ENCODE peak calls at places on chromosomes 4 and X, in nine cellular contexts. J, G, D, E, H, Y, F, S and A are unnamed samples.

GRCh38 chrX:86210772-86211171 is 62.5 kb downstream of the DACH2 start:
- DNase-seq in J (no peak), G (no peak), D (no peak), E (no peak), H (no peak), Y (no peak), F (no peak), S (no peak), A (no peak)

GRCh38 chr4:57110635-57111546 is 706 bp upstream of the IGFBP7 start:
- DNase-seq in J (peak), G (no peak), D (peak), E (no peak), H (peak), Y (no peak), F (peak), S (peak), A (no peak)

GRCh38 chr4:107035711-107036601 is at the start of gene DKK2:
- DNase-seq in J (peak), G (no peak), D (peak), E (no peak), H (peak), Y (no peak), F (no peak), S (no peak), A (no peak)

GRCh38 chrX:122856205-122856604 is 327.9 kb upstream of the GRIA3 start:
- DNase-seq in J (no peak), G (no peak), D (no peak), E (no peak), H (no peak), Y (no peak), F (no peak), S (no peak), A (no peak)

GRCh38 chr4:78784255-78784654 is 8.1 kb downstream of the BMP2K start:
- DNase-seq in J (no peak), G (no peak), D (peak), E (no peak), H (no peak), Y (no peak), F (no peak), S (no peak), A (no peak)

GRCh38 chr4:152436384-152436783 is 99.5 kb downstream of the FBXW7 start:
- DNase-seq in J (no peak), G (no peak), D (no peak), E (no peak), H (no peak), Y (no peak), F (no peak), S (no peak), A (no peak)

GRCh38 chr4:71125137-71125536 is 131.7 kb downstream of the DCK start:
- DNase-seq in J (no peak), G (no peak), D (no peak), E (no peak), H (no peak), Y (no peak), F (no peak), S (no peak), A (no peak)

GRCh38 chr4:118329849-118330248 is 23.0 kb downstream of the PRSS12 start:
- DNase-seq in J (no peak), G (no peak), D (no peak), E (no peak), H (no peak), Y (no peak), F (no peak), S (no peak), A (no peak)

GRCh38 chr4:153346563-153346962 is 2.1 kb downstream of the MND1 start:
- DNase-seq in J (no peak), G (no peak), D (peak), E (no peak), H (no peak), Y (no peak), F (no peak), S (no peak), A (no peak)

GRCh38 chrX:119201570-119201969 is 34.5 kb upstream of the PGRMC1 start:
- DNase-seq in J (no peak), G (no peak), D (peak), E (no peak), H (no peak), Y (no peak), F (no peak), S (no peak), A (no peak)

GRCh38 chrX:5051831-5052491 is 1176.7 kb downstream of the NLGN4X start:
- DNase-seq in J (no peak), G (no peak), D (no peak), E (peak), H (no peak), Y (no peak), F (peak), S (no peak), A (no peak)

GRCh38 chrX:150155396-150156048 is 207.6 kb upstream of the MAMLD1 start:
- DNase-seq in J (no peak), G (no peak), D (peak), E (no peak), H (no peak), Y (no peak), F (no peak), S (no peak), A (no peak)